ENCODE peak calls at places on chromosome 15, in six cellular contexts. S, Y, U, D, V and X are unnamed samples.

GRCh38 chr15:88998980-88999713 is 86.0 kb upstream of the MFGE8 start:
- DNase-seq in S (no peak), Y (peak; percentile 95), U (no peak), D (no peak), V (no peak), X (no peak)

GRCh38 chr15:93658026-93658790 is 569.2 kb upstream of the RGMA start:
- DNase-seq in S (no peak), Y (no peak), U (no peak), D (no peak), V (no peak), X (no peak)

GRCh38 chr15:75058127-75058905 is 34.9 kb downstream of the PPCDC start:
- DNase-seq in S (no peak), Y (no peak), U (no peak), D (peak; percentile 1), V (no peak), X (peak; percentile 6)

GRCh38 chr15:41658689-41659088 is 1.5 kb upstream of the MGA start:
- DNase-seq in S (no peak), Y (no peak), U (no peak), D (no peak), V (no peak), X (no peak)

GRCh38 chr15:77983708-77984445 is 93.6 kb downstream of the TBC1D2B start:
- DNase-seq in S (no peak), Y (no peak), U (peak; percentile 46), D (no peak), V (no peak), X (peak; percentile 19)

GRCh38 chr15:58556028-58556361 is 124.2 kb downstream of the LIPC start:
- DNase-seq in S (no peak), Y (no peak), U (no peak), D (no peak), V (no peak), X (no peak)

GRCh38 chr15:89665449-89666146 is 10.3 kb upstream of the KIF7 start:
- DNase-seq in S (peak; percentile 57), Y (no peak), U (no peak), D (peak; percentile 46), V (peak; percentile 91), X (peak; percentile 58)

GRCh38 chr15:62849316-62850129 is 193.0 kb upstream of the TPM1 start:
- DNase-seq in S (no peak), Y (no peak), U (no peak), D (no peak), V (no peak), X (no peak)

GRCh38 chr15:31483053-31483923 is 156.7 kb downstream of the KLF13 start:
- DNase-seq in S (peak; percentile 26), Y (no peak), U (no peak), D (no peak), V (no peak), X (peak; percentile 51)

GRCh38 chr15:70284438-70285214 is 186.9 kb upstream of the TLE3 start:
- DNase-seq in S (peak; percentile 82), Y (no peak), U (peak; percentile 65), D (peak; percentile 82), V (peak; percentile 48), X (no peak)

GRCh38 chr15:78422571-78423340 is 15.3 kb upstream of the IREB2 start:
- DNase-seq in S (peak; percentile 72), Y (no peak), U (peak; percentile 63), D (peak; percentile 67), V (peak; percentile 71), X (peak; percentile 82)

GRCh38 chr15:46442196-46442595 is 807.4 kb downstream of the SQOR start:
- DNase-seq in S (no peak), Y (no peak), U (no peak), D (no peak), V (peak; percentile 1), X (no peak)

GRCh38 chr15:100083572-100083971 is 258.2 kb downstream of the ADAMTS17 start:
- DNase-seq in S (no peak), Y (no peak), U (no peak), D (no peak), V (no peak), X (no peak)

GRCh38 chr15:56242576-56243116 is 1.0 kb downstream of the RFX7 start:
- DNase-seq in S (no peak), Y (no peak), U (no peak), D (no peak), V (no peak), X (no peak)

GRCh38 chr15:59647085-59647484 is 10.2 kb downstream of the GTF2A2 start:
- DNase-seq in S (no peak), Y (no peak), U (no peak), D (no peak), V (no peak), X (no peak)

GRCh38 chr15:78021761-78022160 is 55.8 kb downstream of the TBC1D2B start:
- DNase-seq in S (no peak), Y (no peak), U (no peak), D (no peak), V (no peak), X (no peak)

GRCh38 chr15:31372635-31373091 is 46.0 kb downstream of the KLF13 start:
- DNase-seq in S (no peak), Y (no peak), U (no peak), D (no peak), V (peak; percentile 97), X (no peak)

GRCh38 chr15:26029146-26029545 is 166.0 kb upstream of the ATP10A start:
- DNase-seq in S (no peak), Y (no peak), U (no peak), D (no peak), V (no peak), X (no peak)

GRCh38 chr15:29046281-29046810 is 160.6 kb downstream of the APBA2 start:
- DNase-seq in S (no peak), Y (no peak), U (no peak), D (no peak), V (no peak), X (no peak)

GRCh38 chr15:79834496-79834895 is 62.3 kb downstream of the MTHFS start:
- DNase-seq in S (peak; percentile 39), Y (no peak), U (no peak), D (peak; percentile 91), V (no peak), X (no peak)

GRCh38 chr15:93929375-93930094 is 301.8 kb upstream of the MCTP2 start:
- DNase-seq in S (no peak), Y (no peak), U (no peak), D (no peak), V (no peak), X (peak; percentile 22)

GRCh38 chr15:62928996-62929350 is 113.6 kb upstream of the TPM1 start:
- DNase-seq in S (no peak), Y (no peak), U (no peak), D (no peak), V (no peak), X (no peak)

GRCh38 chr15:81049835-81050234 is 49.1 kb downstream of the TLNRD1 start:
- DNase-seq in S (no peak), Y (no peak), U (no peak), D (no peak), V (no peak), X (no peak)

GRCh38 chr15:66772604-66772966 is 70.5 kb downstream of the SMAD6 start:
- DNase-seq in S (no peak), Y (no peak), U (no peak), D (no peak), V (no peak), X (peak; percentile 42)
- H3K27ac ChIP-seq in S (peak overlapping the region; percentile 86), Y (no peak overlapping the region), U (no peak overlapping the region), D (peak overlapping the region; percentile 68), V (peak overlapping the region; percentile 81), X (peak overlapping the region; percentile 52)

DNA sequence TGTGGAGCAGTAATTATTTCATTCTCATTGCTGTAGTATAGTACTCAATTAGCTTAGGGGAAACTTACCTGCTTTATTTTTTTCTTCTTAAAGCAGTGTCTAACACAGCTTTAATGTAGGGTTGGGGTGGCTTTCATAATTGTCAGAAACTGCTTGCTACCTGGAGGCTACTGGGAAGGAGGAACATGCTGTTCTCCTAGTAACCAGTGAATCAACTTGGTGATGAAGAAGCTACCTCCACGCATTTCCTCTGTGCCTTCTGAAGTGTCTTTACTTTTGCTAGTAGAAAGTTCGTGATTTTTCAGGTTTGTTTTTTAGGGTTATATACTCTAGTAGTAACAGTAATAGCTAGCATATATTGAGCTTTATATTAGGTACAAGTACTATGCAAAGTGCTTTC is 11.5 kb downstream of the FEM1B start:
- DNase-seq in S (no peak), Y (no peak), U (no peak), D (no peak), V (no peak), X (no peak)
- H3K4me1 ChIP-seq in S (peaks cover 4% of the 10 kb centered on the region), Y (no peaks in the 10 kb centered on the region), U (no peaks in the 10 kb centered on the region), D (peaks cover 22% of the 10 kb centered on the region), V (peaks cover 5% of the 10 kb centered on the region), X (no peaks in the 10 kb centered on the region)

GRCh38 chr15:98799461-98799971 is 151.2 kb downstream of the IGF1R start:
- DNase-seq in S (no peak), Y (no peak), U (no peak), D (no peak), V (no peak), X (peak; percentile 41)
- H3K27ac ChIP-seq in S (peak overlapping the region; percentile 84), Y (no peak overlapping the region), U (peak overlapping the region; percentile 27), D (peak overlapping the region; percentile 13), V (peak overlapping the region; percentile 69), X (peak overlapping the region; percentile 23)

GRCh38 chr15:71601038-71601869 is 209.1 kb upstream of the NR2E3 start:
- DNase-seq in S (peak; percentile 40), Y (no peak), U (no peak), D (no peak), V (no peak), X (no peak)
- H3K4me1 ChIP-seq in S (peaks cover 29% of the 10 kb centered on the region), Y (peaks cover 1% of the 10 kb centered on the region), U (peaks cover 13% of the 10 kb centered on the region), D (peaks cover 19% of the 10 kb centered on the region), V (peaks cover 5% of the 10 kb centered on the region), X (no peaks in the 10 kb centered on the region)